ENCODE peak calls at places on chromosomes 13 and 19, in five cellular contexts. H is retina; Y is EL; B is lung microvascular endothelial cell; G is stimulated activated CD4-positive, alpha-beta T cell treated with anti-CD3 and anti-CD28 coated beads, TNF-alpha, amount 100 ng/mL, for 1 hour. U is an unnamed sample.

GRCh38 chr13:49836516-49836915 is 44.0 kb upstream of the KPNA3 start:
- DNase-seq in G (no peak), B (no peak), H (peak), Y (no peak), U (no peak)

GRCh38 chr19:45275370-45275971 is 24.4 kb downstream of the MARK4 start:
- DNase-seq in Y (no peak), B (no peak), H (peak), G (no peak), U (no peak)

GRCh38 chr19:12194827-12195500 is 32.1 kb downstream of the ZNF136 start:
- DNase-seq in G (peak), H (peak), B (peak), Y (no peak), U (peak)

GRCh38 chr19:32458500-32459123 is 53.0 kb downstream of the DPY19L3 start:
- DNase-seq in H (no peak), Y (no peak), G (no peak), B (peak), U (peak)

GRCh38 chr19:47608908-47609879 is at the start of gene BICRA:
- DNase-seq in H (peak), G (peak), Y (peak), B (peak), U (peak)

GRCh38 chr13:28568286-28568685 is 73.4 kb upstream of the FLT1 start:
- DNase-seq in G (no peak), B (peak), Y (peak), H (no peak), U (no peak)

GRCh38 chr13:85586422-85586831 is 212.8 kb downstream of the SLITRK6 start:
- DNase-seq in B (no peak), Y (peak), G (no peak), H (no peak), U (no peak)

GRCh38 chr13:26601669-26602068 is 44.2 kb downstream of the WASF3 start:
- DNase-seq in Y (peak), B (peak), H (no peak), G (no peak), U (peak)

GRCh38 chr19:44111910-44112463 is 1.2 kb upstream of the ZNF225 start:
- DNase-seq in B (peak), G (no peak), H (peak), Y (peak), U (no peak)

GRCh38 chr13:114134111-114134943 is 1.9 kb upstream of the RASA3 start:
- DNase-seq in B (no peak), G (no peak), H (peak), Y (no peak), U (no peak)

GRCh38 chr13:51663980-51664957 is 80.0 kb downstream of the WDFY2 start:
- DNase-seq in H (no peak), B (no peak), G (no peak), Y (no peak), U (no peak)

GRCh38 chr19:3665681-3666544 is 34.4 kb downstream of the PIP5K1C start:
- DNase-seq in B (peak), H (peak), G (peak), Y (peak), U (peak)

GRCh38 chr19:57267294-57267693 is 13.0 kb upstream of the ZNF460 start:
- DNase-seq in H (no peak), G (no peak), Y (no peak), B (no peak), U (peak)

GRCh38 chr19:9936151-9937000 is at the start of gene OLFM2:
- DNase-seq in H (no peak), B (no peak), Y (no peak), G (no peak), U (peak)

GRCh38 chr19:34172661-34173144 is 399 bp downstream of the LSM14A start:
- DNase-seq in Y (no peak), H (peak), B (peak), G (no peak), U (no peak)

GRCh38 chr13:75788494-75788991 is 152.4 kb downstream of the LMO7 start:
- DNase-seq in G (no peak), Y (peak), B (peak), H (no peak), U (no peak)

GRCh38 chr13:99315186-99315585 is 8.0 kb upstream of the GPR183 start:
- DNase-seq in Y (no peak), B (no peak), H (no peak), G (no peak), U (no peak)

GRCh38 chr19:8254286-8255001 is 45.3 kb downstream of the CERS4 start:
- DNase-seq in H (no peak), G (no peak), Y (no peak), B (no peak), U (no peak)

GRCh38 chr19:55626350-55626749 is 2.0 kb upstream of the ZNF784 start:
- DNase-seq in H (no peak), B (no peak), Y (no peak), G (no peak), U (no peak)

GRCh38 chr19:36113895-36114762 is 546 bp downstream of the POLR2I start:
- DNase-seq in B (peak), G (no peak), Y (peak), H (peak), U (no peak)

GRCh38 chr13:111964411-111965035 is 102.4 kb upstream of the SOX1 start:
- DNase-seq in B (no peak), Y (no peak), H (no peak), G (no peak), U (no peak)

GRCh38 chr13:109938255-109938936 is 152.0 kb upstream of the IRS2 start:
- DNase-seq in G (no peak), H (no peak), Y (peak), B (no peak), U (no peak)

GRCh38 chr19:29845576-29846176 is 33.9 kb downstream of the CCNE1 start:
- DNase-seq in G (no peak), B (no peak), H (no peak), Y (peak), U (no peak)

GRCh38 chr13:42612021-42612765 is 38.2 kb downstream of the TNFSF11 start:
- DNase-seq in B (peak), G (no peak), H (no peak), Y (no peak), U (no peak)

GRCh38 chr19:38684078-38684861 is 36.8 kb downstream of the ACTN4 start:
- DNase-seq in Y (peak), B (peak), H (no peak), G (no peak), U (peak)

GRCh38 chr13:46235259-46235658 is 23.5 kb downstream of the LRRC63 start:
- DNase-seq in B (no peak), H (no peak), G (no peak), Y (no peak), U (no peak)

U was measured in GM10248.